ENCODE peak calls at places on chromosome X, in eight cellular contexts. Z is coronary artery; N is fibroblast of pulmonary artery; U is left colon; Q is PC-3; S is NCI-H2081; H is effector memory CD8-positive, alpha-beta T cell; M is stimulated activated CD8-positive, alpha-beta memory T cell treated with anti-CD3 and anti-CD28 coated beads, Interleukin-15, amount 100 ng/mL, for 4 hours. R is an unnamed sample.

GRCh38 chrX:23118163-23118562 is 118.4 kb downstream of the DDX53 start:
- DNase-seq in H (no peak), S (no peak), U (no peak), N (no peak), Z (no peak), Q (peak; percentile 16), M (no peak), R (no peak)

GRCh38 chrX:72306085-72306801 is 529 bp upstream of the CITED1 start:
- DNase-seq in U (no peak), Z (no peak), M (no peak), N (peak; percentile 5), H (no peak), S (peak; percentile 35), Q (peak; percentile 22), R (peak; percentile 56)

GRCh38 chrX:48101443-48101842 is 29.0 kb upstream of the SPACA5B start:
- DNase-seq in U (no peak), M (no peak), Z (no peak), H (no peak), S (no peak), Q (no peak), N (no peak), R (no peak)

GRCh38 chrX:47384502-47384901 is 14.1 kb downstream of the ZNF157 start:
- DNase-seq in N (peak; percentile 72), M (peak; percentile 45), Z (no peak), Q (peak; percentile 85), U (peak; percentile 75), H (peak; percentile 62), S (peak; percentile 77), R (peak; percentile 72)

GRCh38 chrX:114599305-114599704 is 15.4 kb downstream of the HTR2C start:
- DNase-seq in M (no peak), S (no peak), Z (no peak), U (no peak), N (no peak), H (no peak), Q (peak; percentile 20), R (no peak)

GRCh38 chrX:119759333-119759766 is 962 bp downstream of the SOWAHD start:
- DNase-seq in N (no peak), M (no peak), Q (no peak), Z (no peak), H (no peak), U (no peak), S (no peak), R (no peak)

GRCh38 chrX:27236681-27237080 is 226.5 kb downstream of the PPP4R3C start:
- DNase-seq in U (no peak), N (no peak), M (no peak), H (no peak), Q (no peak), S (no peak), Z (no peak), R (no peak)

GRCh38 chrX:63350979-63351616 is at the start of gene SPIN4:
- DNase-seq in N (peak; percentile 87), U (peak; percentile 91), Z (peak; percentile 87), S (peak; percentile 96), H (peak; percentile 45), Q (peak; percentile 89), M (peak; percentile 23), R (peak; percentile 95)